ENCODE peak calls at places on chromosome 12, in seven cellular contexts. Q, S, N, E, H, G and F are unnamed samples.

GRCh38 chr12:10563966-10564365 is 49.4 kb downstream of the MAGOHB start:
- DNase-seq in Q (no peak), S (no peak), N (no peak), E (no peak), H (no peak), G (no peak), F (no peak)

GRCh38 chr12:81340910-81341309 is 263.0 kb downstream of the ACSS3 start:
- DNase-seq in Q (no peak), S (no peak), N (no peak), E (no peak), H (no peak), G (no peak), F (no peak)

GRCh38 chr12:130787445-130788410 is 51.3 kb downstream of the STX2 start:
- DNase-seq in Q (no peak), S (no peak), N (no peak), E (peak; percentile 94), H (peak; percentile 67), G (no peak), F (no peak)

GRCh38 chr12:92543359-92543758 is 159.4 kb upstream of the PLEKHG7 start:
- DNase-seq in Q (no peak), S (no peak), N (no peak), E (no peak), H (no peak), G (no peak), F (no peak)

GRCh38 chr12:50387487-50387886 is 8.9 kb downstream of the FAM186A start:
- DNase-seq in Q (no peak), S (no peak), N (no peak), E (no peak), H (no peak), G (no peak), F (no peak)

GRCh38 chr12:78120866-78121590 is 290.3 kb downstream of the NAV3 start:
- DNase-seq in Q (no peak), S (no peak), N (no peak), E (no peak), H (peak; percentile 17), G (no peak), F (no peak)

GRCh38 chr12:68617160-68617926 is 6.6 kb downstream of the RAP1B start:
- DNase-seq in Q (no peak), S (no peak), N (no peak), E (no peak), H (peak; percentile 36), G (no peak), F (no peak)

GRCh38 chr12:109462868-109463692 is 14.0 kb downstream of the KCTD10 start:
- DNase-seq in Q (peak; percentile 78), S (no peak), N (peak; percentile 87), E (peak; percentile 81), H (peak; percentile 94), G (peak; percentile 87), F (peak; percentile 90)

GRCh38 chr12:15590180-15590826 is 198.9 kb downstream of the EPS8 start:
- DNase-seq in Q (no peak), S (peak; percentile 56), N (peak; percentile 52), E (peak; percentile 83), H (peak; percentile 67), G (peak; percentile 49), F (peak; percentile 39)

GRCh38 chr12:94994312-94994711 is 9.2 kb downstream of the NDUFA12 start:
- DNase-seq in Q (no peak), S (no peak), N (no peak), E (no peak), H (peak; percentile 74), G (no peak), F (no peak)

GRCh38 chr12:132568826-132569480 is 41.4 kb downstream of the LRCOL1 start:
- DNase-seq in Q (no peak), S (no peak), N (no peak), E (no peak), H (no peak), G (no peak), F (no peak)

GRCh38 chr12:128908254-128908653 is 55.0 kb downstream of the GLT1D1 start:
- DNase-seq in Q (no peak), S (no peak), N (no peak), E (no peak), H (no peak), G (no peak), F (no peak)

GRCh38 chr12:10214877-10215267 is 2.2 kb downstream of the GABARAPL1 start:
- DNase-seq in Q (no peak), S (no peak), N (no peak), E (no peak), H (no peak), G (no peak), F (no peak)

GRCh38 chr12:104054681-104055346 is 4.8 kb upstream of the GLT8D2 start:
- DNase-seq in Q (no peak), S (no peak), N (no peak), E (peak; percentile 76), H (no peak), G (no peak), F (no peak)

GRCh38 chr12:49872781-49873181 is 29.9 kb upstream of the BCDIN3D start:
- DNase-seq in Q (no peak), S (no peak), N (peak; percentile 34), E (peak; percentile 50), H (peak; percentile 43), G (no peak), F (no peak)

GRCh38 chr12:55072093-55072492 is 52.3 kb downstream of the NEUROD4 start:
- DNase-seq in Q (peak; percentile 69), S (peak; percentile 83), N (no peak), E (peak; percentile 94), H (no peak), G (peak; percentile 72), F (peak; percentile 65)

GRCh38 chr12:31106101-31106803 is 32.6 kb downstream of the DDX11 start:
- DNase-seq in Q (no peak), S (no peak), N (no peak), E (peak; percentile 50), H (no peak), G (no peak), F (no peak)

GRCh38 chr12:11877869-11878780 is 192.6 kb upstream of the BCL2L14 start:
- DNase-seq in Q (no peak), S (no peak), N (no peak), E (peak; percentile 71), H (peak; percentile 85), G (no peak), F (no peak)

GRCh38 chr12:120037851-120038250 is 48.8 kb downstream of the BICDL1 start:
- DNase-seq in Q (no peak), S (no peak), N (no peak), E (no peak), H (no peak), G (no peak), F (no peak)

GRCh38 chr12:49277466-49277865 is 12.6 kb downstream of the TUBA1C start:
- DNase-seq in Q (peak; percentile 36), S (no peak), N (no peak), E (no peak), H (no peak), G (no peak), F (no peak)

GRCh38 chr12:52119398-52120254 is 40.1 kb downstream of the SMIM41 start:
- DNase-seq in Q (no peak), S (peak; percentile 30), N (no peak), E (peak; percentile 95), H (no peak), G (no peak), F (no peak)

GRCh38 chr12:19462441-19462840 is 23.1 kb downstream of the AEBP2 start:
- DNase-seq in Q (no peak), S (no peak), N (no peak), E (no peak), H (peak; percentile 20), G (no peak), F (no peak)

GRCh38 chr12:58262796-58263195 is 321.4 kb downstream of the ATP23 start:
- DNase-seq in Q (no peak), S (no peak), N (no peak), E (no peak), H (no peak), G (no peak), F (no peak)

GRCh38 chr12:69510176-69510827 is 40.1 kb downstream of the FRS2 start:
- DNase-seq in Q (no peak), S (no peak), N (no peak), E (no peak), H (no peak), G (no peak), F (no peak)

GRCh38 chr12:54229624-54230212 is 40.9 kb upstream of the SMUG1 start:
- DNase-seq in Q (no peak), S (no peak), N (no peak), E (no peak), H (peak; percentile 94), G (peak; percentile 67), F (no peak)

GRCh38 chr12:57735952-57736742 is 2.4 kb downstream of the AGAP2 start:
- DNase-seq in Q (no peak), S (no peak), N (peak; percentile 65), E (peak; percentile 92), H (no peak), G (no peak), F (peak; percentile 50)

GRCh38 chr12:50241178-50241577 is 42.1 kb downstream of the LIMA1 start:
- DNase-seq in Q (no peak), S (no peak), N (no peak), E (no peak), H (no peak), G (no peak), F (no peak)

GRCh38 chr12:80598004-80598606 is 109.3 kb upstream of the MYF6 start:
- DNase-seq in Q (no peak), S (no peak), N (no peak), E (peak; percentile 60), H (peak; percentile 65), G (no peak), F (no peak)

GRCh38 chr12:51631591-51631990 is 40.6 kb downstream of the SCN8A start:
- DNase-seq in Q (no peak), S (no peak), N (no peak), E (no peak), H (peak; percentile 38), G (no peak), F (no peak)

GRCh38 chr12:23303821-23304220 is 645.6 kb downstream of the SOX5 start:
- DNase-seq in Q (no peak), S (no peak), N (no peak), E (no peak), H (no peak), G (no peak), F (no peak)

GRCh38 chr12:113735146-113735545 is 231.0 kb downstream of the RBM19 start:
- DNase-seq in Q (no peak), S (no peak), N (no peak), E (no peak), H (no peak), G (no peak), F (no peak)

GRCh38 chr12:1628671-1629337 is at the start of gene WNT5B:
- DNase-seq in Q (no peak), S (no peak), N (no peak), E (no peak), H (no peak), G (no peak), F (no peak)